ENCODE peak calls at places on chromosomes 4 and X, in ten cellular contexts. L is effector memory CD4-positive, alpha-beta T cell; G is astrocyte; H is mammary epithelial cell; W is brain microvascular endothelial cell; B is uterus; Q is tibial artery; V is HCT116; F is A673; D is psoas muscle. N is an unnamed sample. For H3K36me3, the result is how much of the 10 kb centered on the place peaks cover.

GRCh38 chrX:19906293-19906692 is 18.9 kb upstream of the SH3KBP1 start:
- DNase-seq in L (no peak), G (no peak), H (no peak), W (no peak), B (no peak), Q (no peak), V (no peak), F (no peak), D (no peak), N (no peak)

GRCh38 chrX:22164770-22165388 is 107.8 kb upstream of the CBLL2 start:
- DNase-seq in L (no peak), G (peak), H (peak), W (peak), B (no peak), Q (no peak), V (no peak), F (no peak), D (no peak), N (no peak)

GRCh38 chrX:72568406-72569092 is 4.1 kb downstream of the HDAC8 start:
- DNase-seq in L (no peak), G (peak), H (no peak), W (peak), B (no peak), Q (no peak), V (no peak), F (no peak), D (no peak), N (no peak)

GRCh38 chrX:18448416-18448815 is 23.0 kb downstream of the CDKL5 start:
- DNase-seq in L (no peak), G (peak), H (no peak), W (no peak), B (no peak), Q (no peak), V (no peak), F (no peak), D (no peak), N (no peak)

GRCh38 chr4:168643083-168643795 is 146.4 kb downstream of the PALLD start:
- DNase-seq in L (no peak), G (peak), H (no peak), W (no peak), B (no peak), Q (no peak), V (no peak), F (peak), D (no peak), N (no peak)

GRCh38 chr4:87589531-87589930 is 18.8 kb upstream of the DSPP start:
- DNase-seq in L (no peak), G (peak), H (peak), W (peak), B (no peak), Q (no peak), V (no peak), F (peak), D (no peak), N (peak)

GRCh38 chr4:131584587-131584986 is 1564.5 kb upstream of the PCDH10 start:
- DNase-seq in L (no peak), G (no peak), H (peak), W (no peak), B (no peak), Q (no peak), V (no peak), F (no peak), D (no peak), N (no peak)

GRCh38 chrX:76253432-76253831 is 80.6 kb downstream of the PBDC1 start:
- DNase-seq in L (peak), G (no peak), H (peak), W (peak), B (peak), Q (no peak), V (peak), F (peak), D (no peak), N (peak)

GRCh38 chr4:8388471-8388870 is 52.1 kb downstream of the ACOX3 start:
- DNase-seq in L (no peak), G (no peak), H (no peak), W (no peak), B (no peak), Q (no peak), V (no peak), F (no peak), D (no peak), N (no peak)

GRCh38 chr4:167622481-167623240 is 388.4 kb upstream of the SPOCK3 start:
- DNase-seq in L (no peak), G (peak), H (peak), W (peak), B (no peak), Q (no peak), V (peak), F (peak), D (peak), N (peak)

GRCh38 chr4:161577604-161578301 is 586.0 kb downstream of the FSTL5 start:
- DNase-seq in L (no peak), G (peak), H (peak), W (no peak), B (no peak), Q (no peak), V (no peak), F (peak), D (no peak), N (peak)

GRCh38 chr4:86099348-86099747 is 260.5 kb downstream of the MAPK10 start:
- DNase-seq in L (no peak), G (no peak), H (no peak), W (no peak), B (no peak), Q (no peak), V (no peak), F (no peak), D (no peak), N (no peak)

GRCh38 chr4:59571805-59572430 is 1628.2 kb upstream of the ADGRL3 start:
- DNase-seq in L (no peak), G (no peak), H (no peak), W (no peak), B (no peak), Q (no peak), V (no peak), F (no peak), D (no peak), N (peak)

GRCh38 chr4:6196871-6197270 is 3.5 kb downstream of the JAKMIP1 start:
- DNase-seq in L (no peak), G (no peak), H (no peak), W (no peak), B (no peak), Q (no peak), V (no peak), F (no peak), D (no peak), N (no peak)

GRCh38 chrX:103828529-103828928 is 3.5 kb downstream of the RAB9B start:
- DNase-seq in L (no peak), G (no peak), H (no peak), W (no peak), B (no peak), Q (no peak), V (no peak), F (no peak), D (no peak), N (no peak)

DNA sequence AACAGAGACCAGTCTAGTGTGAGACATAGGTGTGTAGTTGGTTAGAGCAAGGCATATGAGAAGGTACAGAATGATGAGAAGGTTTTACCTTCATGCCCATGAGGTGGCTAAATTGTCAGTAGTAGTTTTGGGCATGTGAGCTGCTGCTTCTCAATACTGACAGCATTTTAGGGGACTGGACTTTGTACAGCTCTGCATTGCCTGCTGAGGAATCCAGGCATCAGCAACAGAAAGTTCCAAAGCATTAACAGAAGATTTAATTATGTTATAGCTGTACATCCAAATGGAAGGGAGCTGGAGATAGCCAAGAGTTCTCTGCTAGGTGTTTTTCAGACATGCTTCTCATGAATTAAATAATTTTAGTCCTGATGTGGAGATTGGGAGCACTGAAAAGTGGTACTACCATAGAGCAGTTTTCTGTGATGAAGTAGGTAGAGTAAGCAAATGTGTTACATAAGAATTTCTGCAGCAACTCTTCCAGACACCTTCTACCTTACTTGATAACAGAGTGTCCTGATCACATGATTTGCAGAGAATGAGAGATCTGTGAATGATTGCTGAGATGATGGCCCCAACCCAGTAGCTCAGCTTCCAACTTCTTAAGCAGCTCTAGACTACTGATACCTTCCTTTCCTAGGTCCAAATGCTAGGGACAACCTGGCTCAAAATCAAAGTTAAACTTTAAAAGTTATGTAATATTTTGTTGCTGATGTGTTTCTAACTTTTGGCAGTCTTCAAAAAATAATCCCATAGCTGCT is 30.4 kb downstream of the FNIP2 start:
- DNase-seq in L (no peak), G (no peak), H (no peak), W (no peak), B (no peak), Q (no peak), V (no peak), F (no peak), D (no peak), N (no peak)
- H3K27ac ChIP-seq in L (no peak), G (no peak), H (no peak), W (no peak), B (no peak), Q (no peak), V (no peak), F (no peak), D (no peak), N (no peak)

GRCh38 chrX:47202316-47202715 is 8.7 kb downstream of the UBA1 start:
- DNase-seq in L (no peak), G (no peak), H (no peak), W (no peak), B (no peak), Q (no peak), V (no peak), F (no peak), D (no peak), N (no peak)
- H3K36me3 ChIP-seq in L (half or more), G (half or more), H (half or more), W (half or more), B (under half), Q (half or more), V (under half), F (half or more), D (half or more), N (under half)

GRCh38 chrX:154526901-154527675 is 11.1 kb upstream of the FAM3A start:
- DNase-seq in L (peak), G (peak), H (peak), W (peak), B (peak), Q (peak), V (peak), F (peak), D (peak), N (peak)
- H3K27ac ChIP-seq in L (peak), G (peak), H (peak), W (no peak), B (peak), Q (peak), V (peak), F (peak), D (peak), N (no peak)

DNA sequence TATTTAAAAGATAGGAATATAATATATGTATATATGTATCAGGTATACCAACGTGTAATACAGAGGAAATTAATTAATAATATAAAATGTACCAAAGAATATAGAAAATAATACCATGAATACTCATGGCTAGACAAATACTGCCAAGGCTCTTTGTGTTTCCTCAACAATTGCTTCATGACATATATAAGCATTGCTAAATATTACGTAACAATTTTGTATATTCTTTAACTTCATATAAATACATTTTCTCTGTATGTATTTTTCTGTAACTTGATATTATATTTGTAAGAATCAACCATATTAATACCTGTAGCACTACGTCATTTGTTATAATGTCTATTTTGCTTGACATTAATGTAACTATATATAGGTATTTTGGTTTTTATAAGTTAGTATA is 104.0 kb downstream of the CEP44 start:
- DNase-seq in L (no peak), G (no peak), H (no peak), W (no peak), B (no peak), Q (no peak), V (no peak), F (no peak), D (no peak), N (no peak)
- H3K36me3 ChIP-seq in L (under half), G (under half), H (under half), W (under half), B (under half), Q (under half), V (under half), F (under half), D (under half), N (under half)

GRCh38 chrX:2705461-2705860 is 14.4 kb downstream of the CD99 start:
- DNase-seq in L (no peak), G (no peak), H (no peak), W (no peak), B (no peak), Q (no peak), V (no peak), F (no peak), D (no peak), N (no peak)

GRCh38 chrX:2700405-2701320 is 9.6 kb downstream of the CD99 start:
- DNase-seq in L (no peak), G (no peak), H (no peak), W (no peak), B (no peak), Q (no peak), V (no peak), F (no peak), D (no peak), N (no peak)

GRCh38 chrX:2701600-2701999 is 10.5 kb downstream of the CD99 start:
- DNase-seq in L (no peak), G (no peak), H (peak), W (no peak), B (no peak), Q (no peak), V (no peak), F (no peak), D (peak), N (peak)

GRCh38 chrX:2705036-2705435 is 13.9 kb downstream of the CD99 start:
- DNase-seq in L (no peak), G (peak), H (no peak), W (no peak), B (no peak), Q (peak), V (no peak), F (no peak), D (peak), N (no peak)

GRCh38 chrX:2703991-2704369 is 12.9 kb downstream of the CD99 start:
- DNase-seq in L (no peak), G (peak), H (peak), W (no peak), B (no peak), Q (peak), V (no peak), F (peak), D (peak), N (no peak)
- H3K27ac ChIP-seq in L (peak), G (peak), H (peak), W (peak), B (peak), Q (peak), V (no peak), F (peak), D (peak), N (no peak)